ENCODE peak calls at places on chromosomes 16 and 17, in four cellular contexts. R, J, M and W are unnamed samples.

GRCh38 chr16:50841081-50841886 is 99.4 kb downstream of the CYLD start:
- DNase-seq in M (peak), J (no peak), R (no peak), W (peak)

GRCh38 chr16:5895137-5895536 is 797.5 kb upstream of the EEF2KMT start:
- DNase-seq in M (no peak), J (no peak), R (peak), W (no peak)

GRCh38 chr16:23215435-23215834 is 32.9 kb downstream of the SCNN1G start:
- DNase-seq in M (no peak), J (no peak), R (no peak), W (no peak)

GRCh38 chr16:50585331-50585776 is 37.2 kb downstream of the NKD1 start:
- DNase-seq in J (peak), R (no peak), M (peak), W (peak)

GRCh38 chr17:13003454-13003851 is 14.4 kb downstream of the ELAC2 start:
- DNase-seq in M (no peak), R (no peak), J (no peak), W (no peak)

GRCh38 chr17:69909389-69909788 is 165.6 kb upstream of the KCNJ16 start:
- DNase-seq in M (no peak), J (no peak), R (no peak), W (no peak)

GRCh38 chr16:72952404-72953301 is 95.3 kb downstream of the ZFHX3 start:
- DNase-seq in M (peak), R (peak), J (no peak), W (peak)

GRCh38 chr17:74677558-74678466 is 34.9 kb downstream of the CD300LF start:
- DNase-seq in R (no peak), J (peak), M (peak), W (peak)

GRCh38 chr17:6244796-6245195 is 174.6 kb downstream of the WSCD1 start:
- DNase-seq in J (no peak), M (no peak), R (no peak), W (no peak)

GRCh38 chr17:50865060-50865867 is 890 bp downstream of the TOB1 start:
- DNase-seq in R (peak), J (peak), M (peak), W (peak)

GRCh38 chr17:50134206-50135110 is 4.5 kb upstream of the SAMD14 start:
- DNase-seq in J (no peak), M (no peak), R (no peak), W (no peak)

GRCh38 chr17:17420561-17421269 is 56.1 kb upstream of the MED9 start:
- DNase-seq in R (peak), M (peak), J (peak), W (peak)

GRCh38 chr16:72938426-72939164 is 109.3 kb downstream of the ZFHX3 start:
- DNase-seq in M (peak), J (peak), R (peak), W (peak)

GRCh38 chr17:70905796-70906195 is 736.5 kb downstream of the KCNJ2 start:
- DNase-seq in M (peak), R (peak), J (no peak), W (peak)

GRCh38 chr17:74520790-74521480 is 10.3 kb downstream of the CD300LB start:
- DNase-seq in M (no peak), J (no peak), R (no peak), W (no peak)

GRCh38 chr17:82094931-82095776 is 2.9 kb downstream of the FASN start:
- DNase-seq in M (no peak), R (no peak), J (peak), W (no peak)
- H3K4me3 ChIP-seq in M (peak), R (no peak), J (peak), W (peak)

DNA sequence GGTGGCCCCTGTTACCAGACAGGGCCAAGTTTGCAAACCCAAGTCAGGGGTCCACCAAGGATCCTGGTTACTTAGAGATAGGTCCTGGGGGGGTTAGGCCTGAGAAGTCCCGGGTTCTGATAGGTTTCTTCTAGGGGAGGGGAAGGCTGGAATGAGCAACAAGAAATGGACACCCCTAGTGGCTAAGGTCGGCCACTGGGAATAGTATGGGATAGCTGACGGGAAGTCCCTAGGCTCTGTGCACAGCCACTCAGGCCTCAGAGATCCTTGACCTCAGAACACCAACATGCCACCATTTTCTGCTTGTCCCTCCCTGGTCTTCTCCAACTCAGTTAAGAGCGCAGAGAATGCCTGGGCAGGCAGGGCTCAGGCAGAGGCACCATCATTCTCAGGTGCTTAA is 13.4 kb downstream of the TK2 start:
- DNase-seq in R (no peak), M (no peak), J (no peak), W (no peak)
- TF ChIP-seq CTCF in R (no peak), M (no peak), J (no peak), W (no peak)

DNA sequence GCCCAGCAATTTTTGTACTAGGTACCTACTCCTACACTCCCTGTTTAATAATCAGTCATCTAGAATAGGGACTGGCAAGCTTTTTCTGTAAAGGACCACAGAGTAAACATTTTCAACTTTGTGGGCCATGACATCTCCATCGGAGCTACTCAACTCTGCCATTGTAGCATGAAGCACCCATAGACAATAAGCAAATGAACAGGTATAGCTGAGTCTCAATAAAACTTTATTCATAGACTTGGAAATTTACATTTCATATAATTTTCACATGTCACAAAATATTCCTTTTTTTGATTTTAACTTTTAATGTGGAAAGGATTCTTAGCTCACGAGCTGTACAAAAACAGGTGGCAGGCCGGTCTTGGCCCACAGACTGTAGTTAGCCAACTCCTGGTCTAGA is 345.8 kb downstream of the SOX9 start:
- DNase-seq in R (no peak), M (no peak), J (no peak), W (no peak)
- H3K4me3 ChIP-seq in R (no peak), M (no peak), J (no peak), W (no peak)

GRCh38 chr16:10988164-10988803 is 43.9 kb downstream of the CLEC16A start:
- DNase-seq in R (no peak), J (no peak), M (no peak), W (no peak)
- TF ChIP-seq CTCF in R (peak), J (no peak), M (peak), W (peak)